ENCODE peak calls at places on chromosomes 11 and 22, in six cellular contexts. A is PC-3, P is neural progenitor cell, I is GM23338, O is GM23248, S is SK-N-SH. L is an unnamed sample.

GRCh38 chr11:119479685-119480275 is 56.8 kb upstream of the THY1 start:
- DNase-seq in I (peak; percentile 89), A (peak; percentile 40), S (no peak), O (peak; percentile 75), P (peak; percentile 67), L (peak; percentile 32)

GRCh38 chr11:122491486-122491885 is 164.0 kb upstream of the UBASH3B start:
- DNase-seq in I (no peak), A (no peak), P (no peak), S (no peak), O (peak; percentile 67), L (no peak)

GRCh38 chr11:100805509-100806199 is 118.6 kb downstream of the ARHGAP42 start:
- DNase-seq in S (no peak), O (peak; percentile 70), P (no peak), I (no peak), A (peak; percentile 86), L (no peak)

GRCh38 chr22:44538071-44538470 is 40.0 kb upstream of the RTL6 start:
- DNase-seq in O (peak; percentile 88), P (no peak), S (no peak), A (peak; percentile 61), I (no peak), L (no peak)

GRCh38 chr11:113023986-113024385 is 62.8 kb downstream of the NCAM1 start:
- DNase-seq in O (no peak), S (no peak), P (no peak), I (no peak), A (no peak), L (no peak)

GRCh38 chr22:27994481-27995331 is 75.7 kb upstream of the PITPNB start:
- DNase-seq in P (no peak), A (no peak), O (no peak), S (no peak), I (no peak), L (no peak)

GRCh38 chr11:12435264-12435663 is 57.9 kb downstream of the PARVA start:
- DNase-seq in P (no peak), I (no peak), O (no peak), S (no peak), A (no peak), L (peak; percentile 18)

GRCh38 chr22:19632671-19633148 is 81.6 kb upstream of the SEPTIN5 start:
- DNase-seq in P (no peak), I (no peak), S (peak; percentile 7), A (no peak), O (peak; percentile 20), L (no peak)

GRCh38 chr22:47065756-47066615 is 303.5 kb downstream of the TBC1D22A start:
- DNase-seq in P (no peak), A (no peak), O (peak; percentile 14), S (no peak), I (no peak), L (no peak)

GRCh38 chr22:17788023-17788330 is 13.7 kb upstream of the BID start:
- DNase-seq in I (no peak), S (no peak), A (no peak), O (no peak), P (no peak), L (no peak)

GRCh38 chr11:1832181-1832988 is 2.4 kb upstream of the SYT8 start:
- DNase-seq in I (peak; percentile 70), S (peak; percentile 95), A (peak; percentile 41), P (peak; percentile 80), O (peak; percentile 28), L (peak; percentile 24)

GRCh38 chr11:132187814-132188213 is 817.4 kb downstream of the NTM start:
- DNase-seq in P (no peak), I (no peak), O (peak; percentile 75), A (no peak), S (no peak), L (no peak)

GRCh38 chr11:2911088-2912037 is 17.9 kb downstream of the PHLDA2 start:
- DNase-seq in I (no peak), A (no peak), S (peak; percentile 41), P (no peak), O (no peak), L (no peak)

GRCh38 chr22:24402460-24403192 is 24.8 kb upstream of the ADORA2A start:
- DNase-seq in P (no peak), O (peak; percentile 92), I (no peak), S (peak; percentile 75), A (peak; percentile 94), L (no peak)

GRCh38 chr22:20137671-20138416 is 6.2 kb downstream of the ZDHHC8 start:
- DNase-seq in S (no peak), O (no peak), A (no peak), P (no peak), I (no peak), L (no peak)

GRCh38 chr22:29765905-29766631 is 739 bp downstream of the ZMAT5 start:
- DNase-seq in A (no peak), O (peak; percentile 36), I (no peak), P (no peak), S (peak; percentile 39), L (no peak)

GRCh38 chr11:28470180-28470579 is 362.0 kb downstream of the METTL15 start:
- DNase-seq in A (peak; percentile 54), S (no peak), O (no peak), P (no peak), I (no peak), L (no peak)

GRCh38 chr11:63999349-64000025 is 13.2 kb downstream of the OTUB1 start:
- DNase-seq in A (peak; percentile 85), O (peak; percentile 79), I (peak; percentile 84), P (peak; percentile 87), S (peak; percentile 66), L (no peak)

GRCh38 chr11:96023311-96023710 is 99.4 kb upstream of the MTMR2 start:
- DNase-seq in O (no peak), P (no peak), S (no peak), A (no peak), I (no peak), L (no peak)

GRCh38 chr11:58530236-58530635 is 22.3 kb upstream of the OR5B21 start:
- DNase-seq in O (no peak), P (no peak), S (no peak), I (no peak), A (no peak), L (no peak)

GRCh38 chr11:60165946-60166345 is 16.9 kb downstream of the MS4A6A start:
- DNase-seq in S (no peak), P (no peak), O (no peak), A (peak; percentile 42), I (no peak), L (no peak)

GRCh38 chr11:30364139-30364875 is 41.4 kb downstream of the ARL14EP start:
- DNase-seq in P (peak; percentile 32), O (no peak), A (no peak), I (peak; percentile 21), S (no peak), L (no peak)

GRCh38 chr22:20031732-20032406 is 11.0 kb downstream of the TANGO2 start:
- DNase-seq in P (no peak), I (peak; percentile 46), A (no peak), O (no peak), S (no peak), L (no peak)

GRCh38 chr11:14183973-14184372 is 175.0 kb downstream of the RRAS2 start:
- DNase-seq in A (no peak), I (no peak), O (no peak), S (no peak), P (no peak), L (no peak)

GRCh38 chr11:64284048-64284961 is at the start of gene BAD:
- DNase-seq in P (peak; percentile 98), A (peak; percentile 97), O (peak; percentile 98), I (peak; percentile 98), S (peak; percentile 99), L (peak; percentile 96)

GRCh38 chr11:88359529-88359928 is 22.0 kb upstream of the CTSC start:
- DNase-seq in P (no peak), A (no peak), I (no peak), S (no peak), O (no peak), L (peak; percentile 43)
- TF ChIP-seq EZH2phosphoT487 in P (no peak), A (no peak), I (no peak), S (no peak), O (no peak), L (no peak)

GRCh38 chr22:36201630-36202312 is at the start of gene APOL4:
- DNase-seq in I (no peak), S (peak; percentile 61), A (no peak), P (no peak), O (peak; percentile 35), L (no peak)

GRCh38 chr22:36204001-36204640 is 2.5 kb upstream of the APOL4 start:
- DNase-seq in P (no peak), O (no peak), A (no peak), S (no peak), I (no peak), L (no peak)

GRCh38 chr22:36206255-36206654 is 4.6 kb upstream of the APOL4 start:
- DNase-seq in A (no peak), I (no peak), O (no peak), S (no peak), P (no peak), L (no peak)

GRCh38 chr22:36208162-36208765 is 6.7 kb upstream of the APOL4 start:
- DNase-seq in S (no peak), O (no peak), I (no peak), P (no peak), A (no peak), L (no peak)

DNA sequence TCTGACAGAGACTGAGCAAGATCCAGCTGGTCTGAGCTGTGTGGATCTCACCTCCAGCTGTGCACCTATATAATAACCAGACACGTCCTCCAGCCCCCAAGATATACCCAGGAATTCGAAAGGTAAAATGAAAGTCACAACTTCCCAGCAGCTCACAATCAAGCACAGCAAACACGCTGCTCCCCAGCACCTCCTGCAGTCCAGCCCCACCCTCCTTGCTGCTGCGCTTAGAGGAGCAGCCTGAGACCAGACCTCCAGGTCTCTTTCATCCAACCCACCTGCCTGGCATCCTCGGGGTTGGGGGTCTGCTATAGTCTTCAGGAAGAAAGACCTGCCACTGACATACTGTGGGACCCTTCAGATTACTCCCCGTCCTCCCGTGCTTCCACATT is 3.0 kb upstream of the APOL4 start:
- DNase-seq in P (no peak), S (no peak), O (no peak), A (no peak), I (peak; percentile 15), L (no peak)
- H3F3A ChIP-seq in P (no peaks in the 10 kb centered on the region), S (no peaks in the 10 kb centered on the region), O (no peaks in the 10 kb centered on the region), A (no peaks in the 10 kb centered on the region), I (no peaks in the 10 kb centered on the region), L (peaks cover 3% of the 10 kb centered on the region)

GRCh38 chr11:44010789-44011251 is 37.0 kb upstream of the ACCSL start:
- DNase-seq in O (peak; percentile 91), S (no peak), P (no peak), A (no peak), I (no peak), L (no peak)

GRCh38 chr11:44014968-44015623 is 32.7 kb upstream of the ACCSL start:
- DNase-seq in S (no peak), I (no peak), O (peak; percentile 92), A (no peak), P (no peak), L (no peak)

GRCh38 chr11:44015624-44016007 is 32.2 kb upstream of the ACCSL start:
- DNase-seq in O (no peak), A (no peak), I (no peak), S (no peak), P (no peak), L (no peak)

GRCh38 chr11:44008698-44009097 is 39.1 kb upstream of the ACCSL start:
- DNase-seq in A (no peak), S (no peak), I (no peak), O (no peak), P (no peak), L (no peak)

GRCh38 chr11:44011797-44012196 is 36.0 kb upstream of the ACCSL start:
- DNase-seq in O (peak; percentile 89), S (no peak), A (peak; percentile 54), P (no peak), I (no peak), L (no peak)
- TF ChIP-seq EZH2phosphoT487 in O (no peak), S (no peak), A (no peak), P (no peak), I (no peak), L (no peak)

GRCh38 chr22:50211147-50211546 is 10.3 kb downstream of the SELENOO start:
- DNase-seq in I (no peak), S (no peak), P (no peak), O (no peak), A (no peak), L (no peak)
- H3F3A ChIP-seq in I (no peaks in the 10 kb centered on the region), S (peaks cover 14% of the 10 kb centered on the region), P (peaks cover 4% of the 10 kb centered on the region), O (peaks cover 8% of the 10 kb centered on the region), A (no peaks in the 10 kb centered on the region), L (no peaks in the 10 kb centered on the region)

L was measured in MM.1S.